ENCODE peak calls at places on chromosomes 16 and 17, in four cellular contexts. O is fibroblast of lung, Y is lower lobe of right lung, S is iPS-NIHi11. L is an unnamed sample.

GRCh38 chr16:56286819-56287218 is 95.5 kb downstream of the GNAO1 start:
- DNase-seq in O (peak), Y (peak), S (no peak), L (no peak)

GRCh38 chr16:48231675-48232214 is 12.4 kb upstream of the LONP2 start:
- DNase-seq in O (peak), Y (no peak), S (peak), L (no peak)

GRCh38 chr17:4846635-4847390 is 13.7 kb downstream of the MINK1 start:
- DNase-seq in O (no peak), Y (no peak), S (no peak), L (no peak)

GRCh38 chr17:44212507-44213402 is 6.7 kb downstream of the UBTF start:
- DNase-seq in O (no peak), Y (no peak), S (no peak), L (no peak)

GRCh38 chr17:69602969-69603368 is 188.5 kb downstream of the MAP2K6 start:
- DNase-seq in O (peak), Y (no peak), S (no peak), L (no peak)

GRCh38 chr17:58533616-58534188 is 19.3 kb upstream of the MTMR4 start:
- DNase-seq in O (no peak), Y (no peak), S (no peak), L (peak)

GRCh38 chr17:33531311-33531710 is 238.2 kb upstream of the ASIC2 start:
- DNase-seq in O (no peak), Y (no peak), S (no peak), L (no peak)

GRCh38 chr17:38800237-38800760 is 943 bp upstream of the PIP4K2B start:
- DNase-seq in O (no peak), Y (no peak), S (no peak), L (no peak)

GRCh38 chr16:69193860-69194259 is 6.9 kb downstream of the SNTB2 start:
- DNase-seq in O (peak), Y (no peak), S (no peak), L (no peak)

GRCh38 chr16:35187665-35188225 is 1728.3 kb downstream of the TP53TG3F start:
- DNase-seq in O (no peak), Y (no peak), S (no peak), L (no peak)

GRCh38 chr16:2779978-2780898 is 3.2 kb upstream of the ELOB start:
- DNase-seq in O (no peak), Y (no peak), S (no peak), L (no peak)

GRCh38 chr16:5073279-5073629 is 1.6 kb downstream of the ALG1 start:
- DNase-seq in O (peak), Y (no peak), S (no peak), L (no peak)

GRCh38 chr17:6279659-6280058 is 155.3 kb downstream of the AIPL1 start:
- DNase-seq in O (no peak), Y (no peak), S (peak), L (no peak)

GRCh38 chr16:10569629-10570028 is 10.8 kb downstream of the EMP2 start:
- DNase-seq in O (peak), Y (no peak), S (no peak), L (no peak)

GRCh38 chr17:28978016-28978415 is 26.7 kb upstream of the PHF12 start:
- DNase-seq in O (no peak), Y (no peak), S (no peak), L (no peak)

GRCh38 chr16:78195868-78196267 is 96.4 kb downstream of the WWOX start:
- DNase-seq in O (no peak), Y (no peak), S (no peak), L (no peak)

GRCh38 chr17:3935825-3936355 is 19.6 kb upstream of the P2RX1 start:
- DNase-seq in O (peak), Y (no peak), S (no peak), L (no peak)

GRCh38 chr17:66747561-66748275 is 87.2 kb upstream of the CACNG5 start:
- DNase-seq in O (peak), Y (no peak), S (no peak), L (no peak)

GRCh38 chr16:82439678-82440293 is 187.0 kb upstream of the CDH13 start:
- DNase-seq in O (no peak), Y (no peak), S (peak), L (no peak)

L was measured in foreskin melanocyte.